ENCODE peak calls at places on chromosomes 13 and 19, in seven cellular contexts. Q is A549, O is kidney tubule cell, C is amniotic stem cell, F is iPS DF 6.9, T is stromal cell of bone marrow, V is heart left ventricle. H is an unnamed sample.

GRCh38 chr19:16899566-16900075 is 10.8 kb downstream of the F2RL3 start:
- DNase-seq in Q (peak), O (no peak), C (no peak), F (peak), T (no peak), V (no peak), H (no peak)

GRCh38 chr13:98176777-98177608 is at the start of gene RNF113B:
- DNase-seq in Q (no peak), O (no peak), C (no peak), F (no peak), T (no peak), V (no peak), H (no peak)

GRCh38 chr19:33883869-33884519 is 87.3 kb downstream of the KCTD15 start:
- DNase-seq in Q (no peak), O (no peak), C (no peak), F (no peak), T (no peak), V (peak), H (no peak)

GRCh38 chr13:33204130-33204927 is 81.2 kb downstream of the STARD13 start:
- DNase-seq in Q (no peak), O (no peak), C (no peak), F (no peak), T (peak), V (peak), H (peak)

GRCh38 chr19:45079063-45079910 is at the start of gene GEMIN7:
- DNase-seq in Q (peak), O (peak), C (peak), F (no peak), T (peak), V (peak), H (no peak)

GRCh38 chr13:40181203-40181845 is 485.1 kb downstream of the FOXO1 start:
- DNase-seq in Q (no peak), O (peak), C (no peak), F (no peak), T (no peak), V (no peak), H (no peak)

GRCh38 chr13:39875111-39875510 is 219.6 kb downstream of the COG6 start:
- DNase-seq in Q (no peak), O (no peak), C (no peak), F (no peak), T (no peak), V (no peak), H (no peak)

GRCh38 chr13:43835701-43836100 is 43.8 kb downstream of the CCDC122 start:
- DNase-seq in Q (no peak), O (no peak), C (no peak), F (no peak), T (no peak), V (no peak), H (no peak)

GRCh38 chr13:41590122-41590521 is 132.8 kb downstream of the RGCC start:
- DNase-seq in Q (no peak), O (no peak), C (no peak), F (no peak), T (no peak), V (no peak), H (no peak)

GRCh38 chr19:48890551-48890950 is 8.0 kb downstream of the TULP2 start:
- DNase-seq in Q (no peak), O (no peak), C (no peak), F (no peak), T (no peak), V (no peak), H (no peak)

GRCh38 chr13:100987993-100988392 is 313.4 kb upstream of the TMTC4 start:
- DNase-seq in Q (no peak), O (peak), C (no peak), F (peak), T (peak), V (no peak), H (no peak)

GRCh38 chr19:32265991-32266390 is 79.4 kb upstream of the ZNF507 start:
- DNase-seq in Q (no peak), O (no peak), C (no peak), F (no peak), T (no peak), V (no peak), H (no peak)

GRCh38 chr19:29445246-29445645 is 80.5 kb upstream of the VSTM2B start:
- DNase-seq in Q (no peak), O (no peak), C (no peak), F (no peak), T (no peak), V (no peak), H (no peak)

GRCh38 chr13:94702181-94703041 is 9.9 kb downstream of the SOX21 start:
- DNase-seq in Q (no peak), O (no peak), C (no peak), F (no peak), T (no peak), V (no peak), H (no peak)

GRCh38 chr19:13058951-13059660 is 43.6 kb downstream of the LYL1 start:
- DNase-seq in Q (no peak), O (no peak), C (no peak), F (no peak), T (no peak), V (no peak), H (no peak)

GRCh38 chr19:30968210-30968609 is 381.0 kb downstream of the TSHZ3 start:
- DNase-seq in Q (no peak), O (no peak), C (no peak), F (no peak), T (no peak), V (no peak), H (no peak)

GRCh38 chr19:34171539-34171876 is 796 bp upstream of the LSM14A start:
- DNase-seq in Q (peak), O (peak), C (peak), F (no peak), T (peak), V (no peak), H (peak)